ENCODE peak calls at places on chromosomes 3 and 15, in seven cellular contexts. H is lung; U is fibroblast of pulmonary artery; Z is astrocyte of the spinal cord; Y is CD4-positive, alpha-beta memory T cell; J is fibroblast of lung; R is sigmoid colon. V is an unnamed sample.

GRCh38 chr15:97482521-97482920 is 478.0 kb upstream of the ARRDC4 start:
- DNase-seq in R (no peak), U (no peak), J (no peak), Y (no peak), H (no peak), Z (no peak), V (peak)

GRCh38 chr3:168047190-168047795 is 48.4 kb downstream of the GOLIM4 start:
- DNase-seq in R (no peak), J (peak), Z (peak), Y (peak), H (no peak), U (peak), V (no peak)

GRCh38 chr3:128469128-128469527 is 2.4 kb upstream of the DNAJB8 start:
- DNase-seq in H (no peak), J (no peak), U (no peak), Z (no peak), Y (no peak), R (no peak), V (no peak)

GRCh38 chr3:58565621-58566397 is 11.4 kb downstream of the FAM107A start:
- DNase-seq in H (no peak), R (no peak), Y (no peak), Z (no peak), U (no peak), J (no peak), V (no peak)

GRCh38 chr3:195542261-195542660 is 864 bp downstream of the PPP1R2 start:
- DNase-seq in U (no peak), H (no peak), Z (peak), J (no peak), R (no peak), Y (no peak), V (no peak)

GRCh38 chr3:108518895-108519294 is 8.5 kb upstream of the MYH15 start:
- DNase-seq in Z (peak), R (no peak), Y (no peak), H (no peak), U (peak), J (peak), V (no peak)

GRCh38 chr15:91224750-91225380 is 124.8 kb downstream of the SV2B start:
- DNase-seq in R (no peak), Y (no peak), Z (peak), H (no peak), U (peak), J (peak), V (no peak)

GRCh38 chr15:99058421-99058870 is 46.4 kb upstream of the SYNM start:
- DNase-seq in H (no peak), Y (no peak), Z (no peak), U (no peak), R (peak), J (peak), V (no peak)

GRCh38 chr3:46640927-46641326 is 28.6 kb downstream of the FAM240A start:
- DNase-seq in U (no peak), H (no peak), Y (no peak), R (no peak), J (no peak), Z (no peak), V (no peak)

GRCh38 chr15:92033319-92033718 is 179.8 kb downstream of the SLCO3A1 start:
- DNase-seq in U (no peak), R (no peak), H (no peak), Z (no peak), J (no peak), Y (no peak), V (no peak)

GRCh38 chr15:57529748-57530147 is 62.0 kb upstream of the MYZAP start:
- DNase-seq in R (no peak), Y (no peak), U (no peak), H (no peak), Z (no peak), J (no peak), V (no peak)

GRCh38 chr3:69541823-69542264 is 156.0 kb upstream of the FRMD4B start:
- DNase-seq in H (no peak), U (no peak), J (no peak), Y (no peak), Z (peak), R (no peak), V (peak)

GRCh38 chr15:93997071-93997658 is 234.2 kb upstream of the MCTP2 start:
- DNase-seq in U (peak), H (no peak), Z (peak), Y (no peak), J (no peak), R (no peak), V (no peak)

GRCh38 chr15:78828930-78829329 is 17.7 kb upstream of the ADAMTS7 start:
- DNase-seq in Y (no peak), R (no peak), Z (no peak), U (no peak), H (no peak), J (no peak), V (peak)

GRCh38 chr3:183253364-183253960 is 409 bp downstream of the B3GNT5 start:
- DNase-seq in H (peak), R (peak), Y (peak), U (peak), J (peak), Z (peak), V (peak)

GRCh38 chr15:59094077-59094476 is 10.9 kb upstream of the CCNB2 start:
- DNase-seq in J (no peak), U (no peak), H (no peak), Z (no peak), Y (no peak), R (no peak), V (no peak)

GRCh38 chr15:30922469-30923311 is 19.0 kb downstream of the FAN1 start:
- DNase-seq in Y (no peak), H (no peak), R (peak), U (peak), J (peak), Z (peak), V (peak)

GRCh38 chr3:149892371-149892770 is 78.3 kb downstream of the PFN2 start:
- DNase-seq in R (no peak), H (no peak), Z (no peak), U (no peak), J (no peak), Y (no peak), V (no peak)

GRCh38 chr15:29821416-29822099 is 710 bp downstream of the TJP1 start:
- DNase-seq in H (peak), R (peak), Y (no peak), J (peak), Z (peak), U (peak), V (peak)

GRCh38 chr3:156098437-156099035 is 21.8 kb upstream of the KCNAB1 start:
- DNase-seq in U (no peak), J (no peak), Y (no peak), H (no peak), R (no peak), Z (no peak), V (no peak)

GRCh38 chr15:85743392-85744045 is 51.2 kb downstream of the KLHL25 start:
- DNase-seq in Y (no peak), U (no peak), R (peak), Z (no peak), J (no peak), H (no peak), V (no peak)

GRCh38 chr3:5197470-5198312 is 10.2 kb downstream of the EDEM1 start:
- DNase-seq in Z (peak), U (peak), J (peak), H (no peak), R (no peak), Y (peak), V (no peak)

GRCh38 chr15:66672867-66673266 is 29.2 kb upstream of the SMAD6 start:
- DNase-seq in Y (no peak), Z (no peak), R (no peak), J (no peak), H (no peak), U (no peak), V (no peak)

GRCh38 chr15:33623010-33623409 is 312.2 kb downstream of the RYR3 start:
- DNase-seq in Z (no peak), H (no peak), Y (no peak), R (no peak), J (no peak), U (no peak), V (no peak)

GRCh38 chr15:75024102-75024636 is 779 bp downstream of the PPCDC start:
- DNase-seq in J (peak), H (no peak), Y (peak), U (peak), R (no peak), Z (no peak), V (peak)

GRCh38 chr3:106114220-106114619 is 245.4 kb upstream of the CBLB start:
- DNase-seq in Y (no peak), U (peak), H (no peak), J (peak), Z (no peak), R (no peak), V (no peak)

GRCh38 chr15:63860161-63860954 is 26.6 kb upstream of the HERC1 start:
- DNase-seq in R (no peak), Y (peak), H (no peak), Z (no peak), U (no peak), J (no peak), V (no peak)

GRCh38 chr15:70802629-70803028 is 39.3 kb upstream of the UACA start:
- DNase-seq in J (peak), Z (peak), R (no peak), U (peak), H (no peak), Y (no peak), V (no peak)

GRCh38 chr15:37362414-37362813 is 262.1 kb upstream of the MEIS2 start:
- DNase-seq in U (no peak), R (no peak), Z (no peak), J (no peak), Y (no peak), H (no peak), V (no peak)

GRCh38 chr15:37359495-37360290 is 259.3 kb upstream of the MEIS2 start:
- DNase-seq in U (no peak), H (no peak), Z (no peak), Y (no peak), R (no peak), J (no peak), V (no peak)

GRCh38 chr15:37361621-37362020 is 261.3 kb upstream of the MEIS2 start:
- DNase-seq in Y (no peak), U (no peak), R (no peak), J (no peak), Z (no peak), H (no peak), V (no peak)

GRCh38 chr15:37360724-37361123 is 260.4 kb upstream of the MEIS2 start:
- DNase-seq in J (no peak), H (no peak), Y (no peak), U (no peak), R (no peak), Z (no peak), V (no peak)
- H3K4me3 ChIP-seq in J (no peak), H (no peak), Y (no peak), U (no peak), R (no peak), Z (no peak), V (no peak)

GRCh38 chr3:50184242-50184978 is 7.0 kb upstream of the GNAT1 start:
- DNase-seq in H (no peak), Z (no peak), U (no peak), R (no peak), J (no peak), Y (no peak), V (no peak)

GRCh38 chr3:50183755-50184154 is 7.7 kb upstream of the GNAT1 start:
- DNase-seq in H (no peak), J (no peak), Y (no peak), U (no peak), Z (no peak), R (no peak), V (no peak)

GRCh38 chr3:50179710-50180109 is 11.7 kb upstream of the GNAT1 start:
- DNase-seq in J (no peak), U (no peak), R (no peak), H (no peak), Y (no peak), Z (no peak), V (no peak)

GRCh38 chr3:50182533-50183099 is 8.8 kb upstream of the GNAT1 start:
- DNase-seq in J (no peak), Z (no peak), U (no peak), Y (no peak), H (no peak), R (no peak), V (no peak)

GRCh38 chr3:50181985-50182384 is 9.4 kb upstream of the GNAT1 start:
- DNase-seq in R (no peak), J (no peak), U (no peak), Y (no peak), H (no peak), Z (no peak), V (no peak)
- H3K4me3 ChIP-seq in R (no peak), J (no peak), U (no peak), Y (no peak), H (no peak), Z (no peak), V (no peak)

GRCh38 chr15:56367156-56367555 is 1.9 kb downstream of the TEX9 start:
- DNase-seq in H (no peak), Y (no peak), J (no peak), Z (no peak), U (no peak), R (no peak), V (no peak)
- H3K4me3 ChIP-seq in H (no peak), Y (no peak), J (no peak), Z (no peak), U (no peak), R (no peak), V (no peak)

DNA sequence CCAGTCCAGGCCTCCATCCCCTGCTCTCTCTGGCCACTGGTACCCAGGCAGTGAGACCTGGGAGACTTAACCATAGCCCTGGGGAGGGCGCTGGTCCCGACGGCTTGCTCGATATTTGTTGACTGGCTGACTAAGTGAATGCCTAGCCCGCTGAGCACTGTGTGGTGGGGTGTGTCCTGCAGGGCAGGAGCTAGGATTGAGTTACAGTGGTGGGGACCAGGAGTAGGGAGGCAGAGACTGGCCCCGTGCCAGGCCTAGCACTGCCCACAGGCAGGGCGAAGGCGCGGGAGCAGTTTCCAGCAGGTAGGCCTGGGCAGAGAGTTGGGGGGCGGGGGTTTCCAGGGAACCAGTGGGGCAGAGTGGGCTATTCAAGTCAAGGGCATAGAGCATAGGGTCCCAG is at the start of gene VILL:
- DNase-seq in J (no peak), Y (no peak), R (peak), U (no peak), Z (no peak), H (no peak), V (no peak)
- H3K4me3 ChIP-seq in J (no peak), Y (no peak), R (no peak), U (no peak), Z (no peak), H (no peak), V (no peak)

DNA sequence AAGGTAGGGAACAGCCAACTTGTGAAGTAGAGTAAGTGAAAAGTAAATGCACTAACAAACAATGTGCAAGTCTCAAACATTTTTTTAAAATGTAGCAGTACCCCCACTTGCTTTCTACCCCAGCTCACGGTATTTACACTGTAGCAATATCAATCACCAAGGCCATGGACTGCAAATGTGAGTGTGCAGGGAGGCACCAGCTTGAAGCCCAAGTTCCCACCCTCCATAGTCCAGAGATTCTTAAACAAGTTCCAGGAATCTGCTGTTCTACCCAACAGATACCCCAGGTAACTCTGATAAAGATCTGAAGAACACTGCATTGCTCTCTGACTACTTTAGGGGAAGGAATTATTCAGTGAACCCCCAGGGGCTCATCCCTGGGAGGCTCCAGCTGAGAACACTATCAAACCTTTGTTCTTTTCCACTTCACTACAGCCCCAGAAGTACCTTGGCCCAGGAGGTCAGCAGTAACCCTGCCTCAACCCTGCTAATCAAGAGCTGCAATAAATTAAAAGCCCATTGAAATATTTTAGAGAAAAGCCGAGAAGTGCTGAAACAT is 86.1 kb downstream of the FOXP1 start:
- DNase-seq in U (no peak), Y (no peak), Z (peak), J (peak), R (no peak), H (no peak), V (no peak)
- H3K4me3 ChIP-seq in U (no peak), Y (no peak), Z (no peak), J (no peak), R (no peak), H (no peak), V (no peak)

GRCh38 chr3:10762116-10762515 is 53.9 kb upstream of the SLC6A11 start:
- DNase-seq in Y (no peak), R (no peak), U (no peak), Z (no peak), J (no peak), H (no peak), V (no peak)

GRCh38 chr3:10762611-10763247 is 53.3 kb upstream of the SLC6A11 start:
- DNase-seq in U (no peak), H (no peak), Z (no peak), J (no peak), Y (no peak), R (no peak), V (no peak)

GRCh38 chr3:10763248-10763620 is 52.8 kb upstream of the SLC6A11 start:
- DNase-seq in H (no peak), R (no peak), Z (no peak), U (no peak), J (no peak), Y (no peak), V (no peak)

GRCh38 chr3:10760199-10760598 is 55.8 kb upstream of the SLC6A11 start:
- DNase-seq in Z (no peak), H (no peak), Y (no peak), U (no peak), R (no peak), J (no peak), V (no peak)

DNA sequence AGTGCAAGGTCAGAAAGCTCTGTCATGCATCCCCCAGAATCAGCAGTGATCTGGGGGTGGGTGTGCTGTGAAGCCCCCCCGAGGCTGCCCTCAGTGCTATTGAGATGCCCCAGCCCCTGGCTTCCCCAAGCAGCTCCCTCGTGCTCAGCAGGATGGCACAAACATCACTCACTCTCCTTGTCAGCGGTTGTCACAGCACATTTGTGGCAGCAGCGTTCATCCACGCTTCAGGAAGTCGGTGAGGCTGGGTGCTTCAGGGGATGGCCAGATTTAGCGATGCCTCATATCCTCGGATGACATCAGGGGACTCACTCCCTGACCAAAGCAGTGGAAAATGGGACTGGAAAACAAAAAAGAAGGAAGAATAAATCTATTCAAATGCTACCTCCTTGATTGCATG is 54.4 kb upstream of the SLC6A11 start:
- DNase-seq in U (no peak), R (no peak), H (no peak), J (no peak), Y (no peak), Z (no peak), V (no peak)
- H3K4me3 ChIP-seq in U (no peak), R (no peak), H (no peak), J (no peak), Y (no peak), Z (no peak), V (no peak)

GRCh38 chr3:122586098-122586497 is 8.6 kb downstream of the PARP15 start:
- DNase-seq in Z (no peak), H (no peak), Y (no peak), U (no peak), R (no peak), J (no peak), V (no peak)

GRCh38 chr3:122589297-122589696 is 11.8 kb downstream of the PARP15 start:
- DNase-seq in Z (no peak), U (no peak), J (no peak), Y (no peak), H (no peak), R (no peak), V (no peak)

GRCh38 chr3:122586918-122587317 is 9.5 kb downstream of the PARP15 start:
- DNase-seq in Y (no peak), U (no peak), Z (no peak), R (no peak), H (no peak), J (no peak), V (no peak)

GRCh38 chr3:122590581-122590980 is 13.1 kb downstream of the PARP15 start:
- DNase-seq in R (no peak), H (no peak), Y (no peak), Z (no peak), J (no peak), U (no peak), V (no peak)

GRCh38 chr3:122587572-122587971 is 10.1 kb downstream of the PARP15 start:
- DNase-seq in Y (no peak), H (no peak), J (no peak), R (no peak), U (no peak), Z (no peak), V (no peak)
- H3K4me3 ChIP-seq in Y (no peak), H (no peak), J (no peak), R (no peak), U (no peak), Z (no peak), V (no peak)

GRCh38 chr3:141331370-141332318 is 36.7 kb upstream of the ZBTB38 start:
- DNase-seq in Y (no peak), J (peak), R (peak), H (peak), Z (peak), U (peak), V (peak)
- H3K4me3 ChIP-seq in Y (no peak), J (no peak), R (no peak), H (no peak), Z (no peak), U (no peak), V (no peak)

DNA sequence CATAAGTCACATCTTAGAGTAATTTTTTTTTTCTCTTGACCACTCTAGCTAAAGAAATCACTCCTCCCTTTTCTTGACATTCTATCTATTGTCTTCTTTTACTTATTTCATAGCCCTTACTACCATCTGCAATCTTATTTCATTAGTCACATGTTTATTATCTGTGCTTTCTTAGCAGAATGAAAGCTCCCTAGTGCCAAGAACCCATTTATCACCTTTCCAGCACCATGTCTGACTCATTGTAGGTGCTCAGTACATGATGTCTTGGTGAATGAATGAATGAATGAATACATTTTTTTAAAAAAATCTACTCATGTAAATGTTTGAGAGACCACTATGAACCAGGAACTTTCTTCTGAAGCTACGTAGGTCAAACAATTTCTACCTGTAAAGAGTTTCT is 157.2 kb downstream of the CADPS start:
- DNase-seq in Y (no peak), R (no peak), H (no peak), J (peak), Z (peak), U (no peak), V (no peak)
- H3K4me3 ChIP-seq in Y (no peak), R (no peak), H (no peak), J (no peak), Z (no peak), U (no peak), V (no peak)

GRCh38 chr3:172181936-172182708 is 142.7 kb downstream of the FNDC3B start:
- DNase-seq in H (no peak), J (peak), Z (peak), Y (no peak), R (no peak), U (peak), V (peak)
- H3K4me3 ChIP-seq in H (no peak), J (no peak), Z (no peak), Y (no peak), R (no peak), U (no peak), V (no peak)

V was measured in MG63.